ENCODE peak calls at places on chromosomes 1 and 21, in ten cellular contexts. L, W, I, Q, B, S, R, X, V and J are unnamed samples.

GRCh38 chr21:30674312-30674711 is 31.6 kb downstream of the KRTAP20-3 start:
- DNase-seq in L (no peak), W (no peak), I (no peak), Q (no peak), B (peak), S (no peak), R (no peak), X (no peak), V (no peak), J (no peak)

GRCh38 chr1:146019225-146020057 is 2.1 kb downstream of the HJV start:
- DNase-seq in L (no peak), W (no peak), I (no peak), Q (no peak), B (no peak), S (no peak), R (no peak), X (peak), V (no peak), J (no peak)

GRCh38 chr21:33968082-33968997 is 52.7 kb upstream of the ATP5PO start:
- DNase-seq in L (peak), W (no peak), I (no peak), Q (no peak), B (no peak), S (no peak), R (peak), X (no peak), V (peak), J (no peak)

GRCh38 chr1:20150326-20150705 is 11.2 kb downstream of the PLA2G2F start:
- DNase-seq in L (no peak), W (no peak), I (no peak), Q (no peak), B (no peak), S (no peak), R (no peak), X (no peak), V (no peak), J (no peak)

GRCh38 chr1:109247401-109248365 is 1.7 kb upstream of the CELSR2 start:
- DNase-seq in L (no peak), W (no peak), I (no peak), Q (no peak), B (no peak), S (no peak), R (no peak), X (no peak), V (no peak), J (no peak)

GRCh38 chr1:246267896-246268295 is 239.2 kb downstream of the SMYD3 start:
- DNase-seq in L (no peak), W (no peak), I (no peak), Q (no peak), B (no peak), S (no peak), R (no peak), X (no peak), V (no peak), J (no peak)

GRCh38 chr1:77282866-77283539 is 1.2 kb downstream of the AK5 start:
- DNase-seq in L (peak), W (no peak), I (no peak), Q (no peak), B (no peak), S (peak), R (no peak), X (peak), V (peak), J (peak)

GRCh38 chr1:168512864-168513595 is 30.8 kb downstream of the XCL2 start:
- DNase-seq in L (no peak), W (peak), I (no peak), Q (no peak), B (no peak), S (no peak), R (no peak), X (no peak), V (no peak), J (no peak)

GRCh38 chr1:6424000-6424565 is 493 bp upstream of the ESPN start:
- DNase-seq in L (no peak), W (no peak), I (no peak), Q (no peak), B (no peak), S (no peak), R (no peak), X (no peak), V (no peak), J (no peak)

GRCh38 chr1:228650946-228651345 is 84.3 kb upstream of the RHOU start:
- DNase-seq in L (no peak), W (no peak), I (no peak), Q (no peak), B (no peak), S (no peak), R (no peak), X (no peak), V (no peak), J (no peak)

GRCh38 chr1:153386500-153386901 is 4.4 kb downstream of the S100A8 start:
- DNase-seq in L (no peak), W (no peak), I (no peak), Q (no peak), B (no peak), S (peak), R (no peak), X (no peak), V (no peak), J (no peak)

GRCh38 chr1:43527111-43527878 is 3.4 kb upstream of the PTPRF start:
- DNase-seq in L (no peak), W (no peak), I (no peak), Q (no peak), B (no peak), S (no peak), R (no peak), X (no peak), V (no peak), J (no peak)

GRCh38 chr1:149888999-149889289 is 10.4 kb upstream of the BOLA1 start:
- DNase-seq in L (no peak), W (no peak), I (no peak), Q (no peak), B (no peak), S (peak), R (no peak), X (no peak), V (no peak), J (no peak)

GRCh38 chr1:243790404-243790803 is 59.6 kb downstream of the AKT3 start:
- DNase-seq in L (no peak), W (no peak), I (no peak), Q (no peak), B (no peak), S (no peak), R (no peak), X (no peak), V (no peak), J (no peak)

GRCh38 chr1:58422436-58422835 is 124.1 kb downstream of the OMA1 start:
- DNase-seq in L (no peak), W (no peak), I (no peak), Q (no peak), B (no peak), S (no peak), R (no peak), X (no peak), V (no peak), J (no peak)

GRCh38 chr21:26544208-26544607 is 28.9 kb downstream of the CYYR1 start:
- DNase-seq in L (no peak), W (no peak), I (no peak), Q (no peak), B (no peak), S (no peak), R (peak), X (no peak), V (no peak), J (no peak)

GRCh38 chr21:36988536-36988935 is 18.0 kb upstream of the RIPPLY3 start:
- DNase-seq in L (no peak), W (no peak), I (no peak), Q (no peak), B (no peak), S (no peak), R (no peak), X (no peak), V (no peak), J (no peak)

GRCh38 chr1:245010018-245010614 is 144.7 kb upstream of the KIF26B start:
- DNase-seq in L (no peak), W (no peak), I (no peak), Q (no peak), B (no peak), S (no peak), R (no peak), X (no peak), V (no peak), J (no peak)